ENCODE peak calls at places on chromosomes 2 and 18, in seven cellular contexts. G is progenitor cell of endocrine pancreas, P is Caco-2, Y is foreskin fibroblast, U is MCF 10A, L is AG09319, V is gastrocnemius medialis. R is an unnamed sample.

GRCh38 chr18:12518326-12518725 is 110.6 kb downstream of the PRELID3A start:
- DNase-seq in P (no peak), G (no peak), L (peak), V (no peak), Y (peak), U (peak), R (no peak)

GRCh38 chr2:220473611-220474010 is 846.2 kb downstream of the SLC4A3 start:
- DNase-seq in U (no peak), G (no peak), P (no peak), L (no peak), Y (peak), V (no peak), R (no peak)

GRCh38 chr2:17580319-17580715 is 39.8 kb downstream of the VSNL1 start:
- DNase-seq in L (no peak), P (no peak), Y (no peak), U (peak), V (no peak), G (no peak), R (no peak)

GRCh38 chr2:71456617-71457016 is 3.3 kb downstream of the DYSF start:
- DNase-seq in L (no peak), G (no peak), U (no peak), V (no peak), Y (no peak), P (no peak), R (no peak)

GRCh38 chr2:221610675-221611074 is 38.6 kb upstream of the EPHA4 start:
- DNase-seq in Y (no peak), L (no peak), V (no peak), G (no peak), U (no peak), P (no peak), R (no peak)

GRCh38 chr2:2647156-2647555 is 316.1 kb upstream of the MYT1L start:
- DNase-seq in Y (no peak), V (no peak), G (no peak), P (no peak), U (no peak), L (no peak), R (no peak)

GRCh38 chr2:124755386-124755785 is 730.3 kb downstream of the CNTNAP5 start:
- DNase-seq in G (no peak), U (peak), V (no peak), Y (no peak), L (no peak), P (no peak), R (no peak)

GRCh38 chr2:120591572-120591971 is 144.1 kb upstream of the GLI2 start:
- DNase-seq in V (no peak), L (no peak), U (no peak), G (no peak), Y (no peak), P (no peak), R (no peak)

GRCh38 chr2:189685540-189686229 is 11.2 kb downstream of the ANKAR start:
- DNase-seq in L (peak), P (no peak), G (no peak), V (no peak), U (peak), Y (peak), R (no peak)

GRCh38 chr2:134357814-134358213 is 103.9 kb downstream of the MGAT5 start:
- DNase-seq in G (no peak), V (no peak), L (no peak), Y (no peak), U (no peak), P (no peak), R (no peak)

GRCh38 chr2:239882781-239883180 is 142.4 kb downstream of the NDUFA10 start:
- DNase-seq in P (no peak), Y (no peak), U (no peak), L (no peak), V (no peak), G (no peak), R (peak)

GRCh38 chr2:1528273-1529064 is 115.2 kb downstream of the TPO start:
- DNase-seq in P (peak), G (no peak), Y (no peak), L (no peak), V (no peak), U (no peak), R (no peak)

GRCh38 chr2:96527990-96528679 is 8.4 kb upstream of the ARID5A start:
- DNase-seq in G (no peak), L (no peak), Y (peak), U (no peak), V (no peak), P (no peak), R (peak)

GRCh38 chr18:65988972-65989371 is 238.2 kb downstream of the CDH7 start:
- DNase-seq in L (no peak), V (no peak), P (no peak), U (no peak), Y (no peak), G (no peak), R (no peak)

GRCh38 chr2:96878796-96879544 is 9.1 kb upstream of the SEMA4C start:
- DNase-seq in G (no peak), P (no peak), L (no peak), V (no peak), U (no peak), Y (no peak), R (no peak)

GRCh38 chr18:31557446-31557845 is 34.2 kb upstream of the TTR start:
- DNase-seq in G (no peak), U (no peak), V (no peak), L (no peak), P (no peak), Y (no peak), R (no peak)

GRCh38 chr18:59927246-59927825 is 27.5 kb downstream of the PMAIP1 start:
- DNase-seq in P (no peak), G (no peak), Y (no peak), V (no peak), U (peak), L (no peak), R (no peak)

GRCh38 chr2:72147303-72147970 is at the start of gene CYP26B1:
- DNase-seq in L (no peak), Y (peak), U (no peak), P (peak), V (no peak), G (no peak), R (peak)

GRCh38 chr2:17805717-17806354 is 10.4 kb upstream of the MSGN1 start:
- DNase-seq in G (no peak), P (no peak), L (no peak), V (no peak), Y (no peak), U (no peak), R (peak)

GRCh38 chr18:2173464-2173863 is 397.8 kb downstream of the METTL4 start:
- DNase-seq in V (no peak), P (no peak), L (peak), Y (peak), U (peak), G (no peak), R (no peak)

DNA sequence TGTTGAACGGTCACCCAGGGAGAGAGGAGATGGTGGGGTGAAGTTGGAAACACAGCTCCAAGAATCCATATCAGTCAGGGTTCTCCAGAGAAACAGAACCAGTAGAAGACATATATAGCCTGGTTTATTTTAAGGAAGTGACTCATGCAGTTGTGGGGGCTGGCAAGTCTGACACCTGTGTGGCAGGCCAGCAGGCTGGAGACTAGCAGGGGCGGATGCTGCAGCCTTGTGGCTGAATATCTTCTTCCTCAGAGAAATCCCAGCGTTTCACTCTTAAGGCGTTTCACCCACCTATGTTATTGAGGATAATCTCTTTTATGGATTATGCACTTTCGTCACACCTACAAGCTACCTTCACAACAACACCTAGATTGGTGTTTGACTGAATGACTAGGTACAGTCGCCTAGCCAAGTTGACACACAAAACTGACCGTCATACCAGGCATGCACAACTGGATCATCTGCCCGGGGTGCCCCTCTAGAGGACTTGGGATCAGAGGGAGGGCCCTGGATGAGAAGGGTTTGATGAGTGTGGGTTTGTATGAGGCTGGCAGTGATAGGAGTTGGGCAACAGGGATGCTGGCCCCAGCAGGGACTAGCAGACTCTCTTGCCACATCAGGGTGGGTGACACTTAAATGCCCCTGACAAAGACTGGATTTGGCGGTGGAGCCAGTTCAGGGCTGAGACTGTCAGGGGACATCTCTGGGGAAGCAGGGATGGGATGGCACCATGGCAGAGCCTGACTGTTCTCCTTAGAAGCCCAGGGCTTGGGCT is 23.4 kb downstream of the MROH2A start:
- DNase-seq in L (no peak), G (no peak), U (peak), P (no peak), V (no peak), Y (no peak), R (peak)
- TF ChIP-seq CTCF in L (no peak), G (no peak), U (no peak), P (no peak), V (no peak), Y (no peak), R (no peak)

GRCh38 chr2:95289251-95289650 is 7.9 kb upstream of the KCNIP3 start:
- DNase-seq in Y (no peak), L (no peak), P (no peak), U (no peak), G (no peak), V (no peak), R (no peak)
- TF ChIP-seq CTCF in Y (no peak), L (no peak), P (no peak), U (no peak), G (peak), V (no peak), R (no peak)

GRCh38 chr18:24244698-24245097 is 105.8 kb downstream of the CABYR start:
- DNase-seq in P (no peak), V (no peak), U (no peak), Y (no peak), G (no peak), L (no peak), R (no peak)
- TF ChIP-seq CTCF in P (no peak), V (no peak), U (no peak), Y (no peak), G (no peak), L (no peak), R (no peak)

GRCh38 chr18:74589820-74590219 is 7.8 kb upstream of the ZNF407 start:
- DNase-seq in L (no peak), P (no peak), V (no peak), Y (no peak), G (no peak), U (no peak), R (no peak)
- TF ChIP-seq CTCF in L (no peak), P (no peak), V (no peak), Y (no peak), G (no peak), U (no peak), R (no peak)

DNA sequence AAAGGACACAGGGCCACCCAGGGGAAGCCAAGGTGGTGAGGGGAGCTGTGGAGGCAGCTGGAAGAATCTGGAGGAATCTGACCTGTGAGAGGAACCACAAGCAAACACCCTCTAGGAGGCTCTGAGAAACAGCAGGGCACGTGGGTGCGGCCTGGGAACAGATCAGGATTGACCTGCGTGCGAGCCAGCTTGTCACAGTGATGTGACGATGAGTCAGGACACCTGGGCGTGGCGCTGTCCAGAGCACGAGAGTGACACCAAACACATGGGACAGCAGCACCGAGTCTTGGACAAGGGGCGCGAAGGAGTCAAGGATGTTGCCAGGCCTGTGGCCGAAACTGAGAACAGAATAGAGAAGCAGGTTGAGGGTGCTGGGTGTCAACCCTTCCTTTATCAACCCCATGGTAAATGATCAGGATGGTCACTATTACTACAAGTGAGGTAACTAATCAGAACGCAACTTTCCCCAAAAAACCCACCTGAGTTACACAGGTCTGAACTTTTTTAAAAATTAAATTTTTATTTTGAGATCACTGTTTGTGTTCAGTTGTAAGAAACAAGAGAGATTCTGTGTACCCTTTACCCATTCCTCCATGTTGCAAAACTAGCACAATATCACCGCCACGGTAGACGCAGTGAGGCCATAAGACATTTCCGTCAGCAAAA is 637 bp upstream of the SFT2D3 start:
- DNase-seq in L (no peak), P (peak), V (peak), G (no peak), U (peak), Y (no peak), R (no peak)
- TF ChIP-seq CTCF in L (no peak), P (peak), V (no peak), G (no peak), U (no peak), Y (no peak), R (no peak)

GRCh38 chr2:170394988-170395387 is 217.0 kb downstream of the MYO3B start:
- DNase-seq in P (no peak), U (no peak), V (no peak), L (no peak), Y (peak), G (no peak), R (no peak)
- TF ChIP-seq CTCF in P (peak), U (no peak), V (no peak), L (no peak), Y (no peak), G (no peak), R (peak)

DNA sequence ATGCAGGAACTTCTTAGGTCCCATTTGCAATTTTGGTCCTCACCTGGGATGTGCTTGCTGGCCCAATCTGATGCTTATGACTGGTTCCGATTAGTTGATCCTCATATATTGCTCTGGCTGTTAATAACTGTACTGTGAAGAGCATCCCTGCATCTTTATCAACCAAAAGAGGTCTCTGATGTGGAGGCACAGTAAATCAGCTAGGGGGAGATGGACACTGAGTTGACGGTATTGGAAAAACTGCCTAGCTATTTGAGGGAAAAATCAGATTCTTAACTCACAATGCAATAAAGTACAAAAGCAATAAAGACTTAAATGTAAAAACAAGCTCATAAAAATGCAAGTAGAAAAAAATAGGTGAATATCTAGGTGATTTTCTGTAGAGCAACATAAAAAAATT is 188.0 kb upstream of the TCF4 start:
- DNase-seq in G (no peak), U (no peak), V (no peak), L (no peak), P (no peak), Y (no peak), R (no peak)
- TF ChIP-seq CTCF in G (no peak), U (no peak), V (no peak), L (peak), P (no peak), Y (no peak), R (peak)

DNA sequence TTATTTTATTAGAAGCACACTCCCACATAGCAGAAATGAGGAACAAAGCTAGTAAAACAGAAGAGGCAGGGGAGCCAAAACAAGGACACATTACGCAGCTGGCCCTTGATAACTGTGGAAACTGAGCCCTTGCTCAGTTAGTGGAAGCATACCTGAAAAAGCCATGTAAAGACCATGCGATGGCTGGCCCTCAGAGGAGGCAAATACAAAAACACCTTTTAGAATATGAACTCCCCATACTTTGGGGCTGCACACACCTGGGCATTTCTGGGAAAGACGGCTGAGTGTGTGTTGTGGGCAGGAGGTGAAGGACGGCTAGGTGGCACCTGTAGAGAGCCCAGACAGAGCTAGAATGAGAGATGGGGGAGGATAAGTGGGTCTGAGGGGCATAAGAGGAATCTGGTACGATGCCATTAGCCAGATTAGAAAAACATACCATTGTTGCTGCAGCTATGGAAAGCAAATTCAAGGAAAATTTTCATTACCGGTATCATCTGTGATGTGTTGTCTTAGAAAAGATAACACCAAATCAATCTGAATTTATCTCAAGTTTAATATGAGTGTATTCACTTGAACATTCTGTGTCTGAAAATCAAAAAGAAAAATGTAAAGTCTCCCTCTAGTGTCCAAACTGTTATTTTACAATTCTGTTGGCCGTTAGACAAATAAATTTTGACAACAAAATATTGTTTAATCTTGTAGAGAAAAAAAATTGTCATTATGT is 45.2 kb upstream of the SULT1C3 start:
- DNase-seq in U (no peak), P (no peak), V (no peak), L (no peak), Y (peak), G (no peak), R (no peak)
- TF ChIP-seq CTCF in U (no peak), P (peak), V (no peak), L (peak), Y (peak), G (peak), R (peak)

GRCh38 chr18:58201728-58202405 is 157.8 kb downstream of the NEDD4L start:
- DNase-seq in L (no peak), P (no peak), Y (no peak), U (no peak), G (no peak), V (no peak), R (no peak)
- TF ChIP-seq CTCF in L (no peak), P (no peak), Y (no peak), U (no peak), G (no peak), V (no peak), R (no peak)

GRCh38 chr18:631560-631959 is 25.9 kb upstream of the TYMS start:
- DNase-seq in Y (no peak), V (no peak), G (no peak), U (no peak), L (no peak), P (no peak), R (no peak)

GRCh38 chr18:629303-630150 is 27.9 kb upstream of the TYMS start:
- DNase-seq in G (no peak), V (no peak), L (no peak), P (no peak), Y (no peak), U (no peak), R (no peak)

GRCh38 chr18:634551-635045 is 22.9 kb upstream of the TYMS start:
- DNase-seq in Y (peak), G (no peak), L (no peak), P (no peak), V (no peak), U (peak), R (no peak)

DNA sequence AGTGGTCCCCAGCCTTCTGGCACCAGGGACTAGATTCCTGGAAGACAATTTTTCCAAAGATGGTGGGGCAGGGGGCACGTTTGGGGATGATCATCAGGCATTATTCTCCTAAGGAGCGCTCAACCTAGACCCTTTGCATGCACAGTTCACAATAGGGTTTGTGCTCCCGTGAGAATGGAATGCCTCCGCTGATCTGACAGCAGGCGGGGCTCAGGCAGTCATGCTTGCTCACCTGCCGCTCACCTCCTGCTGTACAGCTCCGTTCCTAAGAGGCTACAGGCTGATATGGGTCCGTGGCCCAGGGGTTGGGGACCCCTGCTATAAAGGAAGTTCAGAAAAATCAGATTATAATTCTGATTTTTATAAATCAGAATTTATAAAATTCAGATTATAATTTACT is 22.3 kb upstream of the TYMS start:
- DNase-seq in P (peak), U (no peak), L (no peak), V (no peak), Y (no peak), G (no peak), R (no peak)
- TF ChIP-seq CTCF in P (no peak), U (no peak), L (no peak), V (no peak), Y (no peak), G (no peak), R (no peak)